ENCODE peak calls at places on chromosome 18, in nine cellular contexts. One of them, this sample, is unnamed.

GRCh38 chr18:37266290-37266689 is 299.3 kb downstream of the CELF4 start:
- DNase-seq in A549: no peak
- DNase-seq in K562: peak
- DNase-seq in body of pancreas: no peak
- DNase-seq in lower leg skin: no peak
- DNase-seq in GM12878: no peak
- DNase-seq in uterus: no peak
- DNase-seq in transverse colon: no peak
- DNase-seq in adrenal gland: no peak
- DNase-seq in this sample: no peak

GRCh38 chr18:3044931-3045698 is 32.2 kb upstream of the LPIN2 start:
- DNase-seq in transverse colon: peak
- DNase-seq in K562: no peak
- DNase-seq in A549: no peak
- DNase-seq in lower leg skin: no peak
- DNase-seq in adrenal gland: peak
- DNase-seq in GM12878: no peak
- DNase-seq in uterus: no peak
- DNase-seq in body of pancreas: peak
- DNase-seq in this sample: no peak

GRCh38 chr18:31821452-31822171 is 60.9 kb upstream of the SLC25A52 start:
- DNase-seq in uterus: no peak
- DNase-seq in K562: peak
- DNase-seq in lower leg skin: no peak
- DNase-seq in GM12878: no peak
- DNase-seq in body of pancreas: no peak
- DNase-seq in adrenal gland: no peak
- DNase-seq in transverse colon: no peak
- DNase-seq in A549: no peak
- DNase-seq in this sample: no peak

GRCh38 chr18:55790296-55790695 is 202.3 kb upstream of the TCF4 start:
- DNase-seq in body of pancreas: no peak
- DNase-seq in transverse colon: no peak
- DNase-seq in A549: peak
- DNase-seq in K562: no peak
- DNase-seq in uterus: no peak
- DNase-seq in adrenal gland: no peak
- DNase-seq in GM12878: no peak
- DNase-seq in lower leg skin: no peak
- DNase-seq in this sample: no peak

GRCh38 chr18:46555213-46555612 is 101.8 kb downstream of the LOXHD1 start:
- DNase-seq in adrenal gland: no peak
- DNase-seq in GM12878: no peak
- DNase-seq in uterus: no peak
- DNase-seq in body of pancreas: no peak
- DNase-seq in transverse colon: no peak
- DNase-seq in K562: no peak
- DNase-seq in A549: no peak
- DNase-seq in lower leg skin: no peak
- DNase-seq in this sample: no peak

GRCh38 chr18:22387787-22388186 is 29.9 kb downstream of the CTAGE1 start:
- DNase-seq in A549: no peak
- DNase-seq in transverse colon: no peak
- DNase-seq in body of pancreas: no peak
- DNase-seq in lower leg skin: no peak
- DNase-seq in K562: no peak
- DNase-seq in adrenal gland: no peak
- DNase-seq in GM12878: no peak
- DNase-seq in uterus: no peak
- DNase-seq in this sample: no peak

GRCh38 chr18:59846814-59847490 is 52.8 kb upstream of the PMAIP1 start:
- DNase-seq in lower leg skin: no peak
- DNase-seq in adrenal gland: no peak
- DNase-seq in uterus: no peak
- DNase-seq in transverse colon: peak
- DNase-seq in K562: no peak
- DNase-seq in GM12878: peak
- DNase-seq in A549: no peak
- DNase-seq in body of pancreas: no peak
- DNase-seq in this sample: peak

GRCh38 chr18:54684786-54685185 is 93.7 kb downstream of the DYNAP start:
- DNase-seq in transverse colon: no peak
- DNase-seq in body of pancreas: peak
- DNase-seq in K562: peak
- DNase-seq in adrenal gland: no peak
- DNase-seq in uterus: no peak
- DNase-seq in GM12878: no peak
- DNase-seq in A549: no peak
- DNase-seq in lower leg skin: no peak
- DNase-seq in this sample: peak

GRCh38 chr18:12309683-12310198 is 1.7 kb downstream of the TUBB6 start:
- DNase-seq in adrenal gland: peak
- DNase-seq in A549: no peak
- DNase-seq in body of pancreas: no peak
- DNase-seq in transverse colon: no peak
- DNase-seq in lower leg skin: peak
- DNase-seq in GM12878: no peak
- DNase-seq in K562: peak
- DNase-seq in uterus: no peak
- DNase-seq in this sample: no peak

GRCh38 chr18:12306752-12307151 is 1.3 kb upstream of the TUBB6 start:
- DNase-seq in adrenal gland: no peak
- DNase-seq in body of pancreas: no peak
- DNase-seq in GM12878: no peak
- DNase-seq in lower leg skin: peak
- DNase-seq in transverse colon: no peak
- DNase-seq in uterus: no peak
- DNase-seq in A549: no peak
- DNase-seq in K562: no peak
- DNase-seq in this sample: no peak

GRCh38 chr18:12308386-12309100 is 502 bp downstream of the TUBB6 start:
- DNase-seq in transverse colon: peak
- DNase-seq in body of pancreas: peak
- DNase-seq in A549: peak
- DNase-seq in GM12878: no peak
- DNase-seq in uterus: peak
- DNase-seq in adrenal gland: peak
- DNase-seq in lower leg skin: peak
- DNase-seq in K562: peak
- DNase-seq in this sample: peak

GRCh38 chr18:12307251-12307736 is 747 bp upstream of the TUBB6 start:
- DNase-seq in transverse colon: peak
- DNase-seq in uterus: peak
- DNase-seq in adrenal gland: peak
- DNase-seq in GM12878: no peak
- DNase-seq in A549: no peak
- DNase-seq in K562: no peak
- DNase-seq in lower leg skin: peak
- DNase-seq in body of pancreas: no peak
- DNase-seq in this sample: no peak

DNA sequence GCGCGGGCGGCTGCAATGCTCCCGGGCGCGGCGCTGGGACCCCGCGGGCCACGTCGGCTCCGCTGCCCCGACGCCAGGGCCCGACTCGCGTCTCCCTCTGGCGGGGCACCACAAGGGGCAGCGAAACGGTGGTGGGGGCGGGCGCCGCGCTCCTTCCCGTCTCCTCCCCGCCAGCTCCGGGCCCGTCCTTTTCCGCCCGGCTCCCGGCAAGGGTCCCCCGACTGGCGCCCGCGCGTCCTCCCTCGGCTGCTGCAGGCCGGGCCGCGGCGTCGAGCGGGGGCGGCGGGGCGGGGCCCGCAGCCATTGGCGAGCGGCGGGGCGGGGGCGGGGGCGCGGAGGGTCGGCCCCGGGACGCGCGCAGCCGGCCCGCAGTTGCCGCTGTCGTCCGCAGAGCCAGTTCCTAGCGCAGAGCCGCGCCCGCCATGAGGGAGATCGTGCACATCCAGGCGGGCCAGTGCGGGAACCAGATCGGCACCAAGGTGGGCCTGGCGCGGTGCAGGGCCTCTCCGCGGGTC is at the start of gene TUBB6:
- DNase-seq in A549: peak
- DNase-seq in body of pancreas: peak
- DNase-seq in transverse colon: peak
- DNase-seq in K562: peak
- DNase-seq in uterus: peak
- DNase-seq in adrenal gland: peak
- DNase-seq in GM12878: no peak
- DNase-seq in lower leg skin: peak
- DNase-seq in this sample: peak
- TF ChIP-seq POLR2A in A549: peak
- TF ChIP-seq POLR2A in body of pancreas: no peak
- TF ChIP-seq POLR2A in transverse colon: peak
- TF ChIP-seq POLR2A in K562: no peak
- TF ChIP-seq POLR2A in uterus: peak
- TF ChIP-seq POLR2A in adrenal gland: peak
- TF ChIP-seq POLR2A in GM12878: peak
- TF ChIP-seq POLR2A in lower leg skin: no peak
- TF ChIP-seq POLR2A in this sample: peak

GRCh38 chr18:58578835-58579560 is 49.9 kb downstream of the ALPK2 start:
- DNase-seq in transverse colon: no peak
- DNase-seq in A549: peak
- DNase-seq in K562: no peak
- DNase-seq in adrenal gland: no peak
- DNase-seq in GM12878: no peak
- DNase-seq in uterus: no peak
- DNase-seq in body of pancreas: no peak
- DNase-seq in lower leg skin: no peak
- DNase-seq in this sample: no peak

GRCh38 chr18:58580078-58580477 is 48.8 kb downstream of the ALPK2 start:
- DNase-seq in A549: peak
- DNase-seq in lower leg skin: no peak
- DNase-seq in uterus: no peak
- DNase-seq in transverse colon: no peak
- DNase-seq in K562: no peak
- DNase-seq in adrenal gland: no peak
- DNase-seq in GM12878: no peak
- DNase-seq in body of pancreas: no peak
- DNase-seq in this sample: no peak

GRCh38 chr18:58578321-58578720 is 50.6 kb downstream of the ALPK2 start:
- DNase-seq in uterus: no peak
- DNase-seq in K562: no peak
- DNase-seq in body of pancreas: no peak
- DNase-seq in adrenal gland: no peak
- DNase-seq in A549: no peak
- DNase-seq in transverse colon: no peak
- DNase-seq in lower leg skin: no peak
- DNase-seq in GM12878: no peak
- DNase-seq in this sample: no peak

GRCh38 chr18:58579561-58580047 is 49.3 kb downstream of the ALPK2 start:
- DNase-seq in adrenal gland: no peak
- DNase-seq in lower leg skin: no peak
- DNase-seq in GM12878: no peak
- DNase-seq in K562: no peak
- DNase-seq in uterus: no peak
- DNase-seq in A549: peak
- DNase-seq in transverse colon: no peak
- DNase-seq in body of pancreas: no peak
- DNase-seq in this sample: no peak

GRCh38 chr18:58576641-58577251 is 52.1 kb downstream of the ALPK2 start:
- DNase-seq in transverse colon: no peak
- DNase-seq in body of pancreas: no peak
- DNase-seq in adrenal gland: no peak
- DNase-seq in GM12878: no peak
- DNase-seq in lower leg skin: no peak
- DNase-seq in K562: no peak
- DNase-seq in uterus: no peak
- DNase-seq in A549: no peak
- DNase-seq in this sample: no peak
- TF ChIP-seq POLR2A in transverse colon: no peak
- TF ChIP-seq POLR2A in body of pancreas: no peak
- TF ChIP-seq POLR2A in adrenal gland: no peak
- TF ChIP-seq POLR2A in GM12878: no peak
- TF ChIP-seq POLR2A in lower leg skin: no peak
- TF ChIP-seq POLR2A in K562: no peak
- TF ChIP-seq POLR2A in uterus: no peak
- TF ChIP-seq POLR2A in A549: no peak
- TF ChIP-seq POLR2A in this sample: no peak

DNA sequence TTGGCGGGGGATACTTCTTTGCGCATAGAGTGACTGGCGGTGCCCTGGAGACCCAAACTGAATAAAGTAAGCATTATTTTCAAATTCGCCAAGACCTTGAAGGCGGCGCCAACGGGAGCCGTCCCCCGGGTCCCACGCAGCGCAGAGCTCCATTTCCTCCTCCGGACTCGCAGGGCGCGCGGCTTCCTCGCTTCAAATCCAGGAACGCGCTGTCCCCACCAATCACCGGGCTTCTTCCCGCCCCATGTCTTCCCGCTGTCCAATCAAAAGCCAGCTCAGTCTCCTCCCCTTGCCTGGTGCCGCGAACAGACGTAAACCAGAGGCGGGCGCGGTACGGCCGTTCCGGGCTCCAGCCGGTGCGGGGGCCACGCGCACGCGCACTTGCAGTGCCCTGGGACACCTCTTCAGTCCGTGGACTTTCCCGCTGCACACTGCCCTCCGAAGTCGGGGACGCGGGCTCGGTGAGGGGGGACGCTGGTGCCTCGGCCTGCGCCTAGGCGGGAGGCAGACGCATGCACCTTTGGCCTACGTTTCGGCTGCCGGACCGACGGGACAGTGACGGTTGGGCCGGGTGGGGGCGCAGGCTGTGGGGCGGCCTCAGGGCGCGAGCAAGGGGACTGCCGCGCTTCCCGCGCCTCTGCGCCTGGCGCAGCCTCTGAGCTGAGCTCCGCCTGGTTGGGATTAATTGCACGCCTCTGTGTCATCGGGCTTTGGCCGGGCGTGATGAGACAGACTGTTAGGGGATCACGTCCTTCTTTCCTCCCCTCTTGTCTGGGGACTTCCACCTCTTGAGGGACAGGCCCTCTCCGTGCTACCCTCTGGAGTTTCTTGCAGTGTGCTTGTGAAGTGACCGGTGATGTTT is at the start of gene CEP192:
- DNase-seq in K562: peak
- DNase-seq in GM12878: peak
- DNase-seq in body of pancreas: peak
- DNase-seq in uterus: peak
- DNase-seq in A549: peak
- DNase-seq in adrenal gland: peak
- DNase-seq in lower leg skin: peak
- DNase-seq in transverse colon: peak
- DNase-seq in this sample: peak
- TF ChIP-seq POLR2A in K562: peak
- TF ChIP-seq POLR2A in GM12878: peak
- TF ChIP-seq POLR2A in body of pancreas: peak
- TF ChIP-seq POLR2A in uterus: peak
- TF ChIP-seq POLR2A in A549: peak
- TF ChIP-seq POLR2A in adrenal gland: peak
- TF ChIP-seq POLR2A in lower leg skin: no peak
- TF ChIP-seq POLR2A in transverse colon: peak
- TF ChIP-seq POLR2A in this sample: peak

DNA sequence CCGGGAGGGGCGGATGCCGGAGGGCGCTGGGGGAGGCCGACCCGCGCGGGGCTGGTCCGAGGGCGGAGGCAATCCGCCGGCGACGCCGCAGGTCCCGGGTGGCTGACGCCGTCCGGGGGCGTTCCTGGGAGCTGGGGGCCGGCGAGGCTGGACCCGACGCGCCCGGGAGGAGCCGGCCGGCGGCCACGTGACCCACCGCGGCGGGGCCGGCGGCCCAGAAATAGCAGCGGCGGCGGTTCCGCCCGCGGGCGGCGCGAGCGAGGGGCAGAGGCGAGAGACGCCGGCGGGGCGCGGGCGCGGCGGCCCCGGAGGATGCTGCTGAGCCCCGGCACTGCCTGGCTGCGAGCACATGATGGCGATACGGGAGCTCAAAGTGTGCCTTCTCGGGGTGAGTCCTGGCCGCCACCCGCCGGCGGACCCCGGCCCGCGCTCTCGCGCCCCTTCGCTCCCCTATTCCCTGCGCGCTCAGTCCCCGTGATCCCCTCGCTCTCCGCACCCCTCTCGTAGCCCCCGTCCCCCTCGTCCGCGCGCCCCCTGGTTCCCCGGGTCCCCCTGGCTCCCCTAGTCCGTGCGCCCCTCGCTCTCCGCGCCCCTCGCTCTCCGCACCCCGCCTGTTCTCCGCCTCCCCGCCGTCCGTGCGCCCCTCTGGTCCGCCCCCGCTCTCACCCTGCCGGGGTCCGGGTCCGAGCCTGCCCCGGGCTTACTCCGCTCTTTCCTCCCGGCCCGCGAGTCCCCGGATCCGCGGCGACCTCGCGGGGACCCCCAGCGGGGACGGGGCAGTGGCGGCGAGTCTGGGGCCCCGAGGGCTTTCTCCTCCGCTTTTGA is at the start of gene RAB31:
- DNase-seq in K562: peak
- DNase-seq in A549: peak
- DNase-seq in adrenal gland: peak
- DNase-seq in uterus: peak
- DNase-seq in body of pancreas: peak
- DNase-seq in lower leg skin: peak
- DNase-seq in GM12878: no peak
- DNase-seq in transverse colon: peak
- DNase-seq in this sample: peak
- TF ChIP-seq POLR2A in K562: no peak
- TF ChIP-seq POLR2A in A549: peak
- TF ChIP-seq POLR2A in adrenal gland: peak
- TF ChIP-seq POLR2A in uterus: peak
- TF ChIP-seq POLR2A in body of pancreas: no peak
- TF ChIP-seq POLR2A in lower leg skin: no peak
- TF ChIP-seq POLR2A in GM12878: peak
- TF ChIP-seq POLR2A in transverse colon: peak
- TF ChIP-seq POLR2A in this sample: peak